ENCODE peak calls at places on chromosomes 13 and 19, in four cellular contexts. D, K, M and V are unnamed samples.
A peak's percentile ranks its signal among the peaks of the same experiment; 100 is the strongest.

GRCh38 chr13:77696006-77696862 is 1.3 kb upstream of the SLAIN1 start:
- DNase-seq in D (peak; percentile 21), K (no peak), M (no peak), V (no peak)

GRCh38 chr19:4246767-4247593 is at the start of gene YJU2:
- DNase-seq in D (peak; percentile 99), K (peak; percentile 97), M (peak; percentile 100), V (peak; percentile 99)

GRCh38 chr19:22528956-22529355 is 105.2 kb upstream of the ZNF492 start:
- DNase-seq in D (no peak), K (no peak), M (no peak), V (no peak)

GRCh38 chr19:46766569-46767317 is 20.5 kb upstream of the STRN4 start:
- DNase-seq in D (no peak), K (peak; percentile 47), M (peak; percentile 67), V (no peak)

GRCh38 chr13:40269086-40269485 is 397.4 kb downstream of the FOXO1 start:
- DNase-seq in D (no peak), K (no peak), M (no peak), V (no peak)

GRCh38 chr13:87887459-87888123 is 216.4 kb downstream of the SLITRK5 start:
- DNase-seq in D (no peak), K (no peak), M (no peak), V (no peak)

GRCh38 chr19:2428027-2428690 is 773 bp upstream of the TIMM13 start:
- DNase-seq in D (no peak), K (peak; percentile 34), M (no peak), V (no peak)

GRCh38 chr13:74064805-74065204 is 69.4 kb downstream of the KLF12 start:
- DNase-seq in D (no peak), K (no peak), M (no peak), V (no peak)

GRCh38 chr13:95588134-95588533 is 35.6 kb downstream of the CLDN10 start:
- DNase-seq in D (no peak), K (no peak), M (no peak), V (no peak)

GRCh38 chr13:45082964-45083363 is 37.3 kb upstream of the GTF2F2 start:
- DNase-seq in D (peak; percentile 32), K (no peak), M (no peak), V (no peak)

GRCh38 chr13:25966086-25966485 is 85.7 kb downstream of the SHISA2 start:
- DNase-seq in D (no peak), K (no peak), M (no peak), V (no peak)

GRCh38 chr13:113643593-113643992 is 14.4 kb downstream of the ATP4B start:
- DNase-seq in D (peak; percentile 48), K (no peak), M (no peak), V (no peak)

DNA sequence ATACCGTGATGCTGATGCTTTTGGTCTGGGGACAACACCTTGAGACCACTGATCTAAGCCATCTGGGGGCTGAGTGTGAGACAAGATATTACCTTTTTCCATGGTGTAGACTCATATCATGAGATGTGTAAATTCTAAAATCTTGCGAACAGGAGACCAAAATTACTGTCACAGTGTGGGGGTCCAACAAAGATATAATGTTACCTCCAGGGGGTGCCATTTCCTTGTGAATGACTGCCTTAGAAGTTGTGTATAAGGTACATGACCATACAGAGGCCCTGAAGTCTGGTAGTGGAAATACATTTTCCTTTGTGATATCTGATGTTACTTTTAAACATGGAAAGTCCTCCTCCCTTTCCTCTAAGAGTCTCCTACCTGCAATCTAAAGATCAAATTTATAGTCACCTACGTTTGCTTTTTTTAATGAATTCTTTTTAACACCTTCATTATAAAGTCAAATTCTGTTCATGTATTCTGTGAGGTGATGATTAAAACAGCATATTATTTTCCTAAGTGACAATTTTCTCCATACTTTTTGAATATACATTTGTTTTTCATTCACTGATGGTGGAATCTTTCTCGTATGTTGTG is 113.5 kb downstream of the RFC3 start:
- DNase-seq in D (peak; percentile 57), K (peak; percentile 49), M (no peak), V (no peak)
- TF ChIP-seq CTCF in D (peak; percentile 48), K (peak; percentile 74), M (peak; percentile 30), V (peak; percentile 66)

DNA sequence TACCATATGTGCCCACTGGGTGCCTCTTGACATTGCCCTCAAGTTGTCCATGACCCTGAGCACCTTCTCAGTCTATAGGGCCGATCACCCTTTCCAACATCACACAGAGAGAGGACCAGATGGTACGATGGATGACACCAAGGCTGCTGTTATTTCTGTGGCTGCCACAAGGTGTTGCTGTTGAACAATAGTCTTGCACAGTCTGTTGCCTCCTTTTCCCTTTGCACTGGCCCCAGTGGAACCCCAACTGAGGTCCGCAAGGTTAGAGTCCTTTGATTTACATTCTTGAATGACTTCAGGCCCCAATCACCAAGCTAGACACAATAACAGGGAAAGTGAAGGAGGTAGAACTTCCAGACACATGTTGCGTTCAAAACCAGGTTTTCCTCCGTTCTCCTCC is 52.0 kb downstream of the TINCR start:
- DNase-seq in D (no peak), K (no peak), M (no peak), V (no peak)
- TF ChIP-seq CTCF in D (peak; percentile 20), K (peak; percentile 25), M (no peak), V (no peak)

DNA sequence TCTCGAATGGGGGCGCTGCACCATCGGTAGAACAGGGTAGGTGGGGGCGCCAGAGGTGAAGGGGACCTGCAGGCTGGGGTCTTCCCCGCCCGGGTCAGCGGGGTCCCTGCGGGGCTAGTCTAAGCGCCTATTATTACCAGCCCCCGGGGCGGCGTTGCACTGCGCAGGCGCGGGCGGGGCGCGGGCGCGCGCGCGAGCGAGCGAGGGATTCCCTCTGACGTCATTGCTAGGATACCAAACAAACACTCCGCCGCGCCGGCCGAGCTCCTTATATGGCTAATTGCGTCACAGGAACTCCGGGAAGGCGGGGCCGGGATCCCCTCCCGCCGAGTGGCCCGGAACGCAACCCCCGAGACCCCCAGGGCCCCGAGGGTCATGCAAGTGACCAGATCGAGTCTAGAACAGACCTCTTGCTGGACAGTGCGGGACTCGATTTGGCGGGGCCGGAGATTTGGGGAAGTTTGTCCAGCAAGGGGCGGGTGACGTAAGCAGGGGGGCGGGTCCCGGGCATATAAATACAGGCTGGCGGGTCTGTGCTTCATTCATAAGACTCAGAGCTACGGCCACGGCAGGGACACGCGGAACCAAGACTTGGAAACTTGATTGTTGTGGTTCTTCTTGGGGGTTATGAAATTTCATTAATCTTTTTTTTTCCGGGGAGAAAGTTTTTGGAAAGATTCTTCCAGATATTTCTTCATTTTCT is at the start of gene FOSB:
- DNase-seq in D (peak; percentile 95), K (peak; percentile 92), M (peak; percentile 96), V (peak; percentile 98)
- TF ChIP-seq CTCF in D (peak; percentile 16), K (no peak), M (no peak), V (peak; percentile 38)

GRCh38 chr13:50928088-50928487 is 18.5 kb downstream of the RNASEH2B start:
- DNase-seq in D (no peak), K (no peak), M (no peak), V (no peak)

GRCh38 chr13:50923272-50923671 is 13.7 kb downstream of the RNASEH2B start:
- DNase-seq in D (no peak), K (no peak), M (no peak), V (no peak)

GRCh38 chr13:50928609-50929274 is 19.2 kb downstream of the RNASEH2B start:
- DNase-seq in D (no peak), K (no peak), M (no peak), V (no peak)

GRCh38 chr13:50921706-50922105 is 12.1 kb downstream of the RNASEH2B start:
- DNase-seq in D (no peak), K (no peak), M (no peak), V (no peak)

GRCh38 chr13:50924025-50924424 is 14.4 kb downstream of the RNASEH2B start:
- DNase-seq in D (no peak), K (no peak), M (no peak), V (no peak)
- TF ChIP-seq CTCF in D (no peak), K (no peak), M (no peak), V (no peak)

GRCh38 chr19:13152854-13153626 is 2.8 kb downstream of the IER2 start:
- DNase-seq in D (peak; percentile 96), K (peak; percentile 97), M (peak; percentile 97), V (peak; percentile 98)
- TF ChIP-seq CTCF in D (no peak), K (no peak), M (peak; percentile 30), V (peak; percentile 35)